ENCODE peak calls at places on chromosome 19, in eight cellular contexts. One of them, this sample, is unnamed.

GRCh38 chr19:55579766-55580621 is 654 bp downstream of the ZNF579 start:
- DNase-seq in activated CD4-positive, alpha-beta T cell treated with anti-CD3 and anti-CD28 coated beads, Interleukin-2, amount 10 ng/mL, durations not matched to agents 7 days and 5 days: peak; percentile 26
- DNase-seq in DMS153: no peak
- DNase-seq in NCI-H2029: no peak
- DNase-seq in effector CD4-positive, alpha-beta T cell: no peak
- DNase-seq in colonic mucosa: no peak
- DNase-seq in stimulated activated CD8-positive, alpha-beta memory T cell treated with anti-CD3 and anti-CD28 coated beads, Interleukin-12 subunit alpha, Interleukin-12 subunit beta, amount 100 ng/mL, for 1 hour: no peak
- DNase-seq in T-helper 17 cell: no peak
- DNase-seq in this sample: no peak

GRCh38 chr19:48962029-48962848 is 2.9 kb upstream of the FTL start:
- DNase-seq in T-helper 17 cell: no peak
- DNase-seq in effector CD4-positive, alpha-beta T cell: no peak
- DNase-seq in DMS153: no peak
- DNase-seq in stimulated activated CD8-positive, alpha-beta memory T cell treated with anti-CD3 and anti-CD28 coated beads, Interleukin-12 subunit alpha, Interleukin-12 subunit beta, amount 100 ng/mL, for 1 hour: no peak
- DNase-seq in NCI-H2029: no peak
- DNase-seq in colonic mucosa: peak; percentile 91
- DNase-seq in activated CD4-positive, alpha-beta T cell treated with anti-CD3 and anti-CD28 coated beads, Interleukin-2, amount 10 ng/mL, durations not matched to agents 7 days and 5 days: peak; percentile 45
- DNase-seq in this sample: no peak

GRCh38 chr19:6059396-6059947 is 50.8 kb downstream of the RFX2 start:
- DNase-seq in effector CD4-positive, alpha-beta T cell: no peak
- DNase-seq in T-helper 17 cell: no peak
- DNase-seq in NCI-H2029: no peak
- DNase-seq in stimulated activated CD8-positive, alpha-beta memory T cell treated with anti-CD3 and anti-CD28 coated beads, Interleukin-12 subunit alpha, Interleukin-12 subunit beta, amount 100 ng/mL, for 1 hour: no peak
- DNase-seq in DMS153: no peak
- DNase-seq in activated CD4-positive, alpha-beta T cell treated with anti-CD3 and anti-CD28 coated beads, Interleukin-2, amount 10 ng/mL, durations not matched to agents 7 days and 5 days: no peak
- DNase-seq in colonic mucosa: no peak
- DNase-seq in this sample: no peak

GRCh38 chr19:6100284-6100915 is 9.9 kb downstream of the RFX2 start:
- DNase-seq in T-helper 17 cell: no peak
- DNase-seq in activated CD4-positive, alpha-beta T cell treated with anti-CD3 and anti-CD28 coated beads, Interleukin-2, amount 10 ng/mL, durations not matched to agents 7 days and 5 days: peak; percentile 33
- DNase-seq in NCI-H2029: no peak
- DNase-seq in stimulated activated CD8-positive, alpha-beta memory T cell treated with anti-CD3 and anti-CD28 coated beads, Interleukin-12 subunit alpha, Interleukin-12 subunit beta, amount 100 ng/mL, for 1 hour: no peak
- DNase-seq in colonic mucosa: no peak
- DNase-seq in effector CD4-positive, alpha-beta T cell: no peak
- DNase-seq in DMS153: no peak
- DNase-seq in this sample: no peak

GRCh38 chr19:22595918-22596341 is 38.2 kb upstream of the ZNF492 start:
- DNase-seq in DMS153: no peak
- DNase-seq in T-helper 17 cell: no peak
- DNase-seq in stimulated activated CD8-positive, alpha-beta memory T cell treated with anti-CD3 and anti-CD28 coated beads, Interleukin-12 subunit alpha, Interleukin-12 subunit beta, amount 100 ng/mL, for 1 hour: no peak
- DNase-seq in effector CD4-positive, alpha-beta T cell: no peak
- DNase-seq in activated CD4-positive, alpha-beta T cell treated with anti-CD3 and anti-CD28 coated beads, Interleukin-2, amount 10 ng/mL, durations not matched to agents 7 days and 5 days: no peak
- DNase-seq in colonic mucosa: no peak
- DNase-seq in NCI-H2029: no peak
- DNase-seq in this sample: no peak

GRCh38 chr19:11096210-11096841 is 7.1 kb downstream of the LDLR start:
- DNase-seq in NCI-H2029: no peak
- DNase-seq in T-helper 17 cell: no peak
- DNase-seq in DMS153: no peak
- DNase-seq in stimulated activated CD8-positive, alpha-beta memory T cell treated with anti-CD3 and anti-CD28 coated beads, Interleukin-12 subunit alpha, Interleukin-12 subunit beta, amount 100 ng/mL, for 1 hour: no peak
- DNase-seq in activated CD4-positive, alpha-beta T cell treated with anti-CD3 and anti-CD28 coated beads, Interleukin-2, amount 10 ng/mL, durations not matched to agents 7 days and 5 days: peak; percentile 36
- DNase-seq in colonic mucosa: no peak
- DNase-seq in effector CD4-positive, alpha-beta T cell: no peak
- DNase-seq in this sample: no peak

GRCh38 chr19:30744741-30745475 is 372.7 kb downstream of the ZNF536 start:
- DNase-seq in T-helper 17 cell: no peak
- DNase-seq in NCI-H2029: no peak
- DNase-seq in stimulated activated CD8-positive, alpha-beta memory T cell treated with anti-CD3 and anti-CD28 coated beads, Interleukin-12 subunit alpha, Interleukin-12 subunit beta, amount 100 ng/mL, for 1 hour: no peak
- DNase-seq in colonic mucosa: no peak
- DNase-seq in effector CD4-positive, alpha-beta T cell: no peak
- DNase-seq in DMS153: no peak
- DNase-seq in activated CD4-positive, alpha-beta T cell treated with anti-CD3 and anti-CD28 coated beads, Interleukin-2, amount 10 ng/mL, durations not matched to agents 7 days and 5 days: no peak
- DNase-seq in this sample: no peak

GRCh38 chr19:47587295-47587694 is 14.3 kb upstream of the ZNF541 start:
- DNase-seq in NCI-H2029: no peak
- DNase-seq in effector CD4-positive, alpha-beta T cell: no peak
- DNase-seq in activated CD4-positive, alpha-beta T cell treated with anti-CD3 and anti-CD28 coated beads, Interleukin-2, amount 10 ng/mL, durations not matched to agents 7 days and 5 days: no peak
- DNase-seq in T-helper 17 cell: no peak
- DNase-seq in colonic mucosa: no peak
- DNase-seq in DMS153: no peak
- DNase-seq in stimulated activated CD8-positive, alpha-beta memory T cell treated with anti-CD3 and anti-CD28 coated beads, Interleukin-12 subunit alpha, Interleukin-12 subunit beta, amount 100 ng/mL, for 1 hour: no peak
- DNase-seq in this sample: no peak

GRCh38 chr19:38095411-38096308 is 128.4 kb downstream of the DPF1 start:
- DNase-seq in activated CD4-positive, alpha-beta T cell treated with anti-CD3 and anti-CD28 coated beads, Interleukin-2, amount 10 ng/mL, durations not matched to agents 7 days and 5 days: peak; percentile 69
- DNase-seq in NCI-H2029: peak; percentile 82
- DNase-seq in stimulated activated CD8-positive, alpha-beta memory T cell treated with anti-CD3 and anti-CD28 coated beads, Interleukin-12 subunit alpha, Interleukin-12 subunit beta, amount 100 ng/mL, for 1 hour: peak; percentile 27
- DNase-seq in T-helper 17 cell: peak; percentile 42
- DNase-seq in colonic mucosa: peak; percentile 74
- DNase-seq in DMS153: peak; percentile 57
- DNase-seq in effector CD4-positive, alpha-beta T cell: peak; percentile 14
- DNase-seq in this sample: peak; percentile 58